ENCODE peak calls at places on chromosomes 12 and 14, in nine cellular contexts. H is A549, K is GM12878, S is heart left ventricle, Q is left lung, B is ovary, X is AG09309, D is fibroblast of the aortic adventitia, E is coronary artery. T is an unnamed sample.

GRCh38 chr14:73058923-73059311 is 583 bp downstream of the RBM25 start:
- DNase-seq in D (no peak), Q (no peak), K (no peak), B (no peak), E (no peak), S (no peak), H (peak; percentile 47), X (no peak), T (no peak)

GRCh38 chr14:68375371-68375770 is 417.5 kb downstream of the ZFP36L1 start:
- DNase-seq in S (no peak), Q (no peak), H (no peak), E (no peak), B (no peak), K (no peak), X (no peak), D (no peak), T (no peak)

GRCh38 chr12:52819731-52820510 is 6.0 kb upstream of the KRT4 start:
- DNase-seq in D (no peak), E (no peak), B (no peak), H (no peak), K (no peak), S (no peak), Q (no peak), X (no peak), T (no peak)

GRCh38 chr12:1946311-1946710 is 27.9 kb upstream of the CACNA2D4 start:
- DNase-seq in X (no peak), H (no peak), S (no peak), D (no peak), K (no peak), E (no peak), B (no peak), Q (no peak), T (no peak)

GRCh38 chr14:50800032-50800431 is 30.9 kb downstream of the NIN start:
- DNase-seq in S (no peak), D (no peak), K (no peak), Q (no peak), E (no peak), B (no peak), H (no peak), X (no peak), T (no peak)

GRCh38 chr12:6605425-6606330 is 1.5 kb downstream of the CHD4 start:
- DNase-seq in H (peak; percentile 36), K (no peak), S (no peak), X (no peak), D (peak; percentile 28), Q (no peak), B (no peak), E (no peak), T (no peak)

GRCh38 chr12:29026419-29026818 is 122.7 kb upstream of the FAR2 start:
- DNase-seq in B (no peak), X (no peak), E (no peak), H (no peak), Q (no peak), S (no peak), D (no peak), K (no peak), T (no peak)

GRCh38 chr12:85872497-85873091 is 1.5 kb upstream of the NTS start:
- DNase-seq in E (no peak), B (no peak), S (no peak), H (peak; percentile 9), D (peak; percentile 80), K (no peak), Q (no peak), X (peak; percentile 32), T (no peak)

GRCh38 chr14:94124582-94125377 is 4.6 kb downstream of the IFI27L2 start:
- DNase-seq in K (no peak), E (peak; percentile 43), D (no peak), Q (no peak), S (no peak), B (no peak), X (no peak), H (no peak), T (no peak)

GRCh38 chr12:26304273-26304672 is 108.9 kb downstream of the SSPN start:
- DNase-seq in X (no peak), D (no peak), B (no peak), S (no peak), H (no peak), K (no peak), Q (no peak), E (no peak), T (no peak)

GRCh38 chr12:26297386-26298070 is 102.2 kb downstream of the SSPN start:
- DNase-seq in Q (no peak), E (no peak), B (no peak), S (no peak), D (no peak), X (no peak), K (no peak), H (no peak), T (no peak)

GRCh38 chr12:26295001-26295400 is 99.6 kb downstream of the SSPN start:
- DNase-seq in K (no peak), S (no peak), B (no peak), Q (no peak), D (no peak), H (no peak), E (no peak), X (no peak), T (no peak)

GRCh38 chr12:26303418-26303817 is 108.0 kb downstream of the SSPN start:
- DNase-seq in S (no peak), D (no peak), Q (no peak), E (no peak), B (no peak), H (no peak), K (no peak), X (no peak), T (no peak)

GRCh38 chr12:26298785-26299621 is 103.6 kb downstream of the SSPN start:
- DNase-seq in H (peak; percentile 64), D (peak; percentile 80), X (no peak), Q (no peak), S (no peak), E (no peak), K (peak; percentile 91), B (no peak), T (peak; percentile 83)
- TF ChIP-seq CTCF in H (no peak), D (peak; percentile 55), X (peak; percentile 30), Q (peak; percentile 38), S (peak; percentile 26), E (no peak), K (no peak), B (no peak), T (no peak)

GRCh38 chr12:124736115-124737039 is 127.3 kb downstream of the SCARB1 start:
- DNase-seq in Q (no peak), K (no peak), E (no peak), D (no peak), X (no peak), H (no peak), B (no peak), S (no peak), T (no peak)
- H3K4me3 ChIP-seq in Q (peak overlapping the region; percentile 31), K (no peak overlapping the region), E (peak overlapping the region; percentile 52), D (no peak overlapping the region), X (no peak overlapping the region), H (no peak overlapping the region), B (no peak overlapping the region), S (peak overlapping the region; percentile 18), T (no peak overlapping the region)

DNA sequence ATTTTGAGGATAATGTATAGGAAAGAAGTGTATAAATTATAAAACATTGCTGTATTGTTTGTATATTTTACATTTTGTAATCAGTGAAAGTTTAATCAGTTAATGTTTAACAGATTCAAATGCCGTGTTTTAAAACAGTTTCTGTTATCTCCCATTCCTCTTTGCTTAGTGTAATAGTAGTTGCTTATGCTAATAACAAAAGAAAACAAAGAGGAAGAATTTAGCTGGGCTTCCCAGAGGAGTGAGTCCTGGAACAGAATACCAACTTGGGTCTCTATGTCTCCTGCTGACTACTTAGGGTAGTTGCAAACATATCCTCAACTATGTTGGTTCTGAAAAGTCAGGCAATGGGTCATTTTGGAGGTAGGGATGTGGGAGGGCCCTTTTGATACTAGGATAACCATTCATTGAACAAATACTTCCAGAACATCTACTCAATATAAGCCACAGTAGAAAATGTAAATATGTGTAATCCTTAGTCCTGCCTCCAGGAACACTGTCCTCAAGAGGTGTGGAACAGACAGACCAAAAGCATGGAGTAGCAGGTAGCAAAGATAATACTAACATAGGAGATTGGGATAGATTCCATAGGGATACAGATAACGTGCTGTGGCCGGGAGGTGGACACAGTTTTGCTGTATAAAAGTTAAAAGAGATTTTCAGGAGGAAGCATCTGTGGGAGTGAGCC is 36.1 kb upstream of the EVL start:
- DNase-seq in E (no peak), Q (no peak), X (no peak), D (peak; percentile 76), H (peak; percentile 35), B (no peak), K (no peak), S (no peak), T (no peak)
- TF ChIP-seq CTCF in E (no peak), Q (no peak), X (no peak), D (peak; percentile 21), H (no peak), B (no peak), K (no peak), S (no peak), T (no peak)

GRCh38 chr12:12720052-12720451 is 2.9 kb downstream of the CDKN1B start:
- DNase-seq in X (no peak), K (no peak), E (no peak), S (no peak), H (no peak), Q (no peak), D (peak; percentile 25), B (no peak), T (no peak)
- H3K4me3 ChIP-seq in X (peak overlapping the region; percentile 67), K (peak overlapping the region; percentile 97), E (peak overlapping the region; percentile 89), S (peak overlapping the region; percentile 91), H (peak overlapping the region; percentile 87), Q (peak overlapping the region; percentile 90), D (peak overlapping the region; percentile 81), B (peak overlapping the region; percentile 70), T (peak overlapping the region; percentile 92)

T was measured in GM12864.